ENCODE peak calls at places on chromosomes 16 and 17, in nine cellular contexts. Z is stimulated activated CD4-positive, alpha-beta T cell treated with anti-CD3 and anti-CD28 coated beads, TNF-alpha, amount 100 ng/mL, for 4 hours; Y is stimulated activated CD8-positive, alpha-beta memory T cell treated with anti-CD3 and anti-CD28 coated beads, Interleukin-7, amount 100 ng/mL, for 1 hour; D is SK-N-SH; A is activated T-helper 1 cell treated with anti-CD3 and anti-CD28 coated beads, Interleukin-2, amount 50 U/mL, for 16 hours; N is NCI-H2029; J is activated CD8-positive, alpha-beta memory T cell treated with anti-CD3 and anti-CD28 coated beads for 1 hour; E is T-cell; H is GM12865. Q is an unnamed sample.

GRCh38 chr16:57600048-57600835 is 28.2 kb upstream of the ADGRG1 start:
- DNase-seq in D (peak), E (no peak), Y (no peak), Z (no peak), N (peak), H (peak), A (peak), J (no peak), Q (no peak)

GRCh38 chr16:67428146-67428731 is 2.7 kb upstream of the HSD11B2 start:
- DNase-seq in A (peak), Z (no peak), D (peak), E (peak), H (peak), J (peak), N (peak), Y (no peak), Q (peak)

GRCh38 chr16:86483-86952 is 8.5 kb downstream of the MPG start:
- DNase-seq in J (no peak), Z (no peak), H (no peak), E (no peak), Y (no peak), A (no peak), N (no peak), D (no peak), Q (no peak)

GRCh38 chr17:65514082-65514481 is 47.4 kb downstream of the AXIN2 start:
- DNase-seq in Z (no peak), D (no peak), E (no peak), A (no peak), J (no peak), H (no peak), N (no peak), Y (no peak), Q (no peak)

GRCh38 chr16:23729503-23730424 is 16.7 kb upstream of the ERN2 start:
- DNase-seq in H (no peak), A (no peak), Z (no peak), Y (no peak), D (no peak), J (no peak), N (no peak), E (no peak), Q (no peak)

GRCh38 chr16:30958164-30959083 is 870 bp downstream of the SETD1A start:
- DNase-seq in H (peak), N (no peak), Z (peak), J (no peak), E (no peak), A (no peak), D (peak), Y (no peak), Q (no peak)

GRCh38 chr16:19513377-19514053 is 8.4 kb downstream of the GDE1 start:
- DNase-seq in E (no peak), Z (no peak), H (no peak), N (no peak), A (no peak), Y (no peak), J (no peak), D (no peak), Q (no peak)

GRCh38 chr17:8599351-8600011 is 31.0 kb downstream of the MYH10 start:
- DNase-seq in J (no peak), Z (no peak), A (no peak), H (no peak), E (no peak), Y (no peak), N (no peak), D (no peak), Q (no peak)

GRCh38 chr16:68636818-68637217 is 8.3 kb upstream of the CDH3 start:
- DNase-seq in Z (no peak), J (no peak), A (no peak), E (no peak), D (no peak), H (no peak), N (no peak), Y (no peak), Q (no peak)

GRCh38 chr16:70454221-70455034 is at the start of gene FCSK:
- DNase-seq in H (peak), A (peak), E (peak), D (peak), N (no peak), J (peak), Y (peak), Z (peak), Q (no peak)

GRCh38 chr17:17297217-17297616 is 6.0 kb upstream of the NT5M start:
- DNase-seq in Y (no peak), E (no peak), J (no peak), H (no peak), A (no peak), Z (no peak), N (no peak), D (no peak), Q (no peak)

GRCh38 chr17:66292351-66292750 is 10.1 kb upstream of the PRKCA start:
- DNase-seq in D (no peak), H (no peak), E (no peak), Y (no peak), J (no peak), N (no peak), A (no peak), Z (no peak), Q (no peak)

GRCh38 chr16:21663889-21664647 is at the start of gene OTOA:
- DNase-seq in E (no peak), D (peak), J (no peak), H (no peak), N (no peak), A (no peak), Y (no peak), Z (no peak), Q (no peak)

GRCh38 chr16:27217256-27217655 is 13.9 kb downstream of the KDM8 start:
- DNase-seq in H (no peak), Z (no peak), Y (no peak), A (no peak), D (peak), E (no peak), J (no peak), N (no peak), Q (peak)

GRCh38 chr17:39671651-39672521 is 3.6 kb downstream of the PNMT start:
- DNase-seq in N (no peak), J (no peak), Z (no peak), Y (no peak), A (no peak), D (peak), H (peak), E (no peak), Q (no peak)